ENCODE peak calls at places on chromosomes 12 and 14, in seven cellular contexts. M is sigmoid colon, L is endothelial cell of umbilical vein, W is heart left ventricle, I is adrenal gland, O is stomach, X is body of pancreas. U is an unnamed sample.

GRCh38 chr12:38664661-38665269 is 240.6 kb downstream of the CPNE8 start:
- DNase-seq in O (no peak), M (no peak), L (peak; percentile 59), X (no peak), W (no peak), I (no peak), U (no peak)

GRCh38 chr12:24500466-24501232 is 448.3 kb downstream of the BCAT1 start:
- DNase-seq in L (no peak), W (no peak), X (no peak), O (no peak), M (no peak), I (no peak), U (no peak)

GRCh38 chr14:95058491-95058890 is 98.8 kb downstream of the DICER1 start:
- DNase-seq in W (no peak), L (no peak), O (no peak), I (no peak), X (no peak), M (no peak), U (no peak)

GRCh38 chr12:92079054-92079385 is 66.6 kb downstream of the BTG1 start:
- DNase-seq in X (no peak), W (no peak), I (no peak), L (no peak), O (no peak), M (no peak), U (no peak)

GRCh38 chr12:124363376-124363965 is 68.6 kb downstream of the RFLNA start:
- DNase-seq in L (no peak), O (no peak), W (no peak), X (no peak), M (no peak), I (no peak), U (no peak)

GRCh38 chr14:24335461-24336146 is 733 bp upstream of the ADCY4 start:
- DNase-seq in M (no peak), O (no peak), I (no peak), X (no peak), L (peak; percentile 41), W (no peak), U (no peak)

GRCh38 chr12:110501722-110502448 is at the start of the genes RAD9B and VPS29:
- DNase-seq in I (peak; percentile 99), L (peak; percentile 99), O (peak; percentile 98), M (peak; percentile 99), W (peak; percentile 99), X (peak; percentile 98), U (peak; percentile 96)

GRCh38 chr12:49340971-49341776 is 4.2 kb upstream of the C1QL4 start:
- DNase-seq in X (no peak), W (no peak), O (peak; percentile 24), L (no peak), M (no peak), I (no peak), U (no peak)

GRCh38 chr14:104855532-104856090 is 9.5 kb upstream of the CEP170B start:
- DNase-seq in O (no peak), W (no peak), X (no peak), M (no peak), I (no peak), L (no peak), U (no peak)

GRCh38 chr14:63956326-63956725 is 103.5 kb downstream of the SYNE2 start:
- DNase-seq in M (no peak), O (no peak), I (no peak), L (no peak), X (no peak), W (no peak), U (no peak)
- H3K27ac ChIP-seq in M (no peak overlapping the region), O (no peak overlapping the region), I (no peak overlapping the region), L (no peak overlapping the region), X (no peak overlapping the region), W (no peak overlapping the region), U (no peak overlapping the region)

DNA sequence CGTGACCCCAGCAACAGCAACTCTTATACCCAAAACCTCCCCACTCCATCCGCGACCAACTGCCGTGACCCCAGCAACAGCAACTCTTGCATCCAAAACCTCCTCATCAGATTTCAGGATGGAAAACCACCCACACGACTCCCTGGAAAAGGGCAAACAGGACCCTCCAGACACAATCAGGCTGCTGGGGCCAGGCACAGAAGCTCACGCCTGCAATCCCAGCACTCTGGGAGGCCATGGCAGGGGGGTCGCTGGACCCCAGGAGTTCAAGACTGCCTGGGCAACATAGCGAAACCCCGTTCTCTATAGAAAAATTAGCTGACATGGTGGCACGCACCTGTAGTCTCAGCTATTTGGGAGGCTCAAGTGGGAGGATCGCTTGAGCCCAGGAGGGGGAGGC is 19.7 kb downstream of the PGAM5 start:
- DNase-seq in W (no peak), M (no peak), I (no peak), L (no peak), O (no peak), X (no peak), U (no peak)
- TF ChIP-seq POLR2A in W (no peak), M (no peak), I (no peak), L (no peak), O (no peak), X (no peak), U (no peak)

DNA sequence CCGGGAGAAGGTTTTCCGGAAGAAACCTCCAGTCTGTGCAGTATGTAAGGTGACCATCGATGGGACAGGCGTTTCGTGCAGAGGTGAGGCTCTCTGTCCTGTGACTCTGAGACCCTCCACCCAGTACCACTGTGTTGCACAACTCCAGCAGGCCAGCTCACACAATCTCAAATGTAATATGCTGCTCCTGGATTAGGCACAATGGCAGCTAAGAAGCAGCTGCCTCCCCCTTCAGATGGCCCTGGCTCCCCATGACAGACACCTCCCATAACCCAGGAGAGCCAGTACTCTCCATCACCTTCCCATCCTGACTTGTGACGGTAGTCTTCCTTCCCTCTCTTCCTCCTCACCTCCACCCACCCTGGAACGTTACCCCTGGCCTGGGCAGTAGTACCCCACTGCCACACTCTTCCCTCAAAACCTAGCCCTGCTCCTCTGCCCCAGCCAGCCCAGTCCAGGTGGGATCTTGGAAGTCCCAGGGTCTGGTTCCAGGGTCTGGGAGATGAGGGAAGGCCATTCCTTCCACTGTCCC is 2.1 kb downstream of the TNS2 start:
- DNase-seq in X (no peak), O (no peak), M (peak; percentile 72), W (no peak), L (no peak), I (peak; percentile 33), U (no peak)
- H3K27ac ChIP-seq in X (peak overlapping the region; percentile 99), O (peak overlapping the region; percentile 99), M (peak overlapping the region; percentile 100), W (peak overlapping the region; percentile 99), L (no peak overlapping the region), I (peak overlapping the region; percentile 92), U (peak overlapping the region; percentile 95)

DNA sequence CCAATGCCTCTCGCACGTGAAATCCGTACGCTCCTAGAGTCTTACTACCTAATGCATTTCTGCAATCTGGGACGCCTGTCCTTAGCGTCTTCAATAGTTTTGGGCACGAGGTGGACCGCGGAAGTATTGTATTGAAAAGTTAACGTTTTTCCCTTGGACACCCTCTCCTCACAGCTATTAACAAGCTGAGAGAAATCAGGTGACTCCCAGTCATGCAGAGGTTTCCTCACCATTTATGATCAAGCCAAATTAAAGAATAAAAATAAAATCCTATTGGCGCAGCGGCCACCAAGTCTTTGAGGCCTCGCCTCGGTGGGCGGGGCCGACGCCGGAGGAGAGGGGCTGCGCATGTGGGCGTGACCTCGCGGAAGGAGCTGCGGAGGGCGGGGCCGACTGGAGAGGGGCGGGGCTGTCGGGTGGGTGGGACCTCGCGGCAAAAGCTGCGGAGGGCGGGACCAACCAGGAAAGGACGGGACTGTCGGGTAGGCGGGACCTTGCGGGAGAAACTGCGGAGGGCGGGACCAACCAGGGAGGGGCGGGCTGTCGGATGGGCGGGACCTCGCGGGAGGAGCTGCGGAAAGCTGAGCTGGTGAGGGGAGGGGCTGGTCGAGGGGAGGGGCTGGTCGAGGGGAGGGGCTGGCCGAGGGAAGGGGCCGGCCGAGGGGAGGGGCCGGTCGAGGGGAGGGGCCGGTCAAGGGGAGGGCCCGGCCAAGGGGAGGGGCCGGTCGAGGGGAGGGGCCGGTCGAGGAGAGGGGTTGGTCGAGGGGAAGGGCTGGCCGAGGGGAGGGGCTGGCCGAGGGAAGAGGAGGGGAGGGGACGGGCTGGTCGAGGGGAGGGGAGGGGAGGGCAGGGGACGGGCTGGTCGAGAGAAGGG is 1.1 kb upstream of the PPP2R5C start:
- DNase-seq in O (peak; percentile 98), W (peak; percentile 99), I (peak; percentile 99), L (peak; percentile 99), M (peak; percentile 99), X (peak; percentile 99), U (peak; percentile 93)
- TF ChIP-seq POLR2A in O (no peak), W (no peak), I (no peak), L (no peak), M (no peak), X (peak; percentile 20), U (no peak)

DNA sequence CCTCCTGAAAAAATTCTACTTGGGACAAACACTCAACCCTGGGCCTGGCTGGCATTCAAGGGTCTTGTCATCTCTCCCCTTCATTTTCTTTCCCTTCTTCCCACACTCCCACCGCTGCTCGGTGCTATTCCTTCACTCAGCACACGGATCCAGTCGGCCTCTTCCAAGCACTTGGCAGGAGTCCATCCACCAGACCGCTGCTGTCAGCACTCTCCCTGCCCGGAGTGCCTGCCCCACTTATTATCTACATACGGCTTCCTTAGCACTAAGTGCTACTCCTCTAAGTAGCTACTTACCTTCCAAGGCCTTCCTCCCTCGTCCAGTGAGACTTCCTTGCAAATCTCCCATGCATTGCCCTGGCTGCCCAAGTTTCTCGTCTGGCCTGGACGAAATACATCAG is 29.8 kb downstream of the CALM1 start:
- DNase-seq in X (no peak), W (peak; percentile 58), L (peak; percentile 69), M (peak; percentile 79), I (peak; percentile 35), O (peak; percentile 52), U (no peak)
- H3K27ac ChIP-seq in X (no peak overlapping the region), W (peak overlapping the region; percentile 79), L (no peak overlapping the region), M (no peak overlapping the region), I (no peak overlapping the region), O (no peak overlapping the region), U (no peak overlapping the region)

GRCh38 chr12:47777741-47778558 is 4.9 kb downstream of the SLC48A1 start:
- DNase-seq in W (no peak), O (peak; percentile 67), X (no peak), M (peak; percentile 80), L (no peak), I (no peak), U (no peak)

GRCh38 chr12:47779301-47779942 is 6.4 kb downstream of the SLC48A1 start:
- DNase-seq in W (peak; percentile 88), X (peak; percentile 87), I (peak; percentile 87), M (peak; percentile 94), L (peak; percentile 88), O (peak; percentile 92), U (peak; percentile 96)

GRCh38 chr12:47778842-47779241 is 5.8 kb downstream of the SLC48A1 start:
- DNase-seq in M (peak; percentile 73), I (no peak), O (no peak), L (no peak), W (no peak), X (no peak), U (no peak)

GRCh38 chr12:47781479-47782371 is 8.7 kb downstream of the SLC48A1 start:
- DNase-seq in L (no peak), I (no peak), M (no peak), O (no peak), W (no peak), X (no peak), U (no peak)

DNA sequence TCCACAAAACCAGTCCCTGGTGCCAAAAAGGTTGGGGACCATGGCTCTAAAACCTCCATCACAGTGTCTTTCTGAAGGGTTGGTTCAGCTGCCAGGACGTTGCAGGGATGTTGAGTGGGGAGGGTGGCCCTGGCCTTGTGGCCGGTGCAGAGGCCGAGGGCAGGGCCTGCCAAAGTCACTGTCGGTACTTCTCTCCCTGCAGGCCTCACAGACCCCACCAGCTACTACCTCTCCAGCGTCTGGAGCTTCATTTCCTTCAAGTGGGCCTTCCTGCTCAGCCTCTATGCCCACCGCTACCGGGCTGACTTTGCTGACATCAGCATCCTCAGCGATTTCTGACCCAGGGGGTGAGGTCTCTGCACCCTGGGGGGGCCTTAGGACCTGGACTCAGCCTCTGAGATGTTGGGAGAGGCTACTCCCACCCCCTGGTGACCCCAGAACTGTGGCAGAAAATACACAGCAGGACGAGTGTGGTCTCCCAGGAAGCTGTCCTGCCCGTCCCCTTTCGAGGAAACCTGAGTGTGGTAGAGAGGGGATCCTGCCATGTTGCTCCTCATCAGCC is 7.0 kb downstream of the SLC48A1 start:
- DNase-seq in M (peak; percentile 66), X (no peak), L (no peak), W (no peak), I (no peak), O (no peak), U (no peak)
- TF ChIP-seq POLR2A in M (no peak), X (no peak), L (peak; percentile 65), W (no peak), I (no peak), O (no peak), U (no peak)